ENCODE peak calls at places on chromosomes 5 and 9, in seven cellular contexts. F, M, U, T, Z, A and P are unnamed samples.

GRCh38 chr5:158413125-158413680 is 554.3 kb upstream of the CLINT1 start:
- DNase-seq in F (no peak), M (no peak), U (no peak), T (no peak), Z (no peak), A (no peak), P (no peak)

GRCh38 chr9:134678671-134679443 is 37.3 kb downstream of the COL5A1 start:
- DNase-seq in F (no peak), M (no peak), U (no peak), T (no peak), Z (no peak), A (no peak), P (peak; percentile 13)

GRCh38 chr9:93319992-93320490 is 131.4 kb upstream of the FAM120A start:
- DNase-seq in F (no peak), M (no peak), U (no peak), T (no peak), Z (no peak), A (no peak), P (no peak)

GRCh38 chr5:67335391-67335790 is 138.8 kb upstream of the CD180 start:
- DNase-seq in F (no peak), M (no peak), U (no peak), T (no peak), Z (no peak), A (no peak), P (no peak)

GRCh38 chr5:40273936-40274335 is 405.8 kb upstream of the PTGER4 start:
- DNase-seq in F (peak; percentile 68), M (no peak), U (no peak), T (no peak), Z (no peak), A (no peak), P (no peak)

GRCh38 chr5:129133553-129133952 is 39.0 kb downstream of the ISOC1 start:
- DNase-seq in F (no peak), M (no peak), U (no peak), T (no peak), Z (no peak), A (no peak), P (no peak)

GRCh38 chr9:33263131-33263935 is 1.2 kb downstream of the BAG1 start:
- DNase-seq in F (peak; percentile 10), M (peak; percentile 32), U (no peak), T (peak; percentile 38), Z (peak; percentile 11), A (no peak), P (peak; percentile 29)

GRCh38 chr5:157431544-157432200 is 28.3 kb upstream of the NIPAL4 start:
- DNase-seq in F (peak; percentile 90), M (peak; percentile 65), U (no peak), T (peak; percentile 68), Z (peak; percentile 45), A (no peak), P (no peak)

GRCh38 chr5:93018461-93018860 is 562.6 kb downstream of the NR2F1-AS1 start:
- DNase-seq in F (no peak), M (no peak), U (no peak), T (no peak), Z (no peak), A (no peak), P (no peak)

GRCh38 chr5:55173696-55174101 is 722 bp upstream of the CDC20B start:
- DNase-seq in F (no peak), M (peak; percentile 8), U (no peak), T (no peak), Z (no peak), A (no peak), P (no peak)

GRCh38 chr9:19404278-19405075 is 4.3 kb upstream of the ACER2 start:
- DNase-seq in F (peak; percentile 84), M (no peak), U (peak; percentile 94), T (peak; percentile 61), Z (no peak), A (no peak), P (no peak)

GRCh38 chr5:16135003-16135402 is 44.6 kb downstream of the MARCHF11 start:
- DNase-seq in F (no peak), M (no peak), U (no peak), T (no peak), Z (no peak), A (no peak), P (no peak)

GRCh38 chr9:31185831-31186230 is 1198.6 kb upstream of the ACO1 start:
- DNase-seq in F (peak; percentile 33), M (no peak), U (peak; percentile 84), T (no peak), Z (no peak), A (no peak), P (no peak)

GRCh38 chr9:89996106-89996505 is 391.3 kb downstream of the GADD45G start:
- DNase-seq in F (no peak), M (no peak), U (no peak), T (no peak), Z (no peak), A (no peak), P (no peak)

GRCh38 chr9:127177221-127177620 is 54.8 kb upstream of the ANGPTL2 start:
- DNase-seq in F (no peak), M (no peak), U (no peak), T (no peak), Z (no peak), A (no peak), P (no peak)

GRCh38 chr5:83220331-83220730 is 143.0 kb downstream of the XRCC4 start:
- DNase-seq in F (no peak), M (peak; percentile 11), U (no peak), T (no peak), Z (no peak), A (no peak), P (no peak)

GRCh38 chr9:121824651-121825480 is 173.4 kb downstream of the DAB2IP start:
- DNase-seq in F (peak; percentile 2), M (peak; percentile 48), U (no peak), T (no peak), Z (no peak), A (no peak), P (no peak)

GRCh38 chr5:116751684-116752083 is 177.1 kb upstream of the SEMA6A start:
- DNase-seq in F (no peak), M (no peak), U (no peak), T (no peak), Z (no peak), A (no peak), P (no peak)

GRCh38 chr5:116756531-116756930 is 181.9 kb upstream of the SEMA6A start:
- DNase-seq in F (no peak), M (no peak), U (no peak), T (no peak), Z (no peak), A (no peak), P (no peak)

GRCh38 chr5:116750626-116751188 is 176.1 kb upstream of the SEMA6A start:
- DNase-seq in F (no peak), M (no peak), U (no peak), T (no peak), Z (no peak), A (no peak), P (no peak)

GRCh38 chr5:116759860-116760644 is 185.4 kb upstream of the SEMA6A start:
- DNase-seq in F (no peak), M (peak; percentile 32), U (no peak), T (no peak), Z (no peak), A (no peak), P (peak; percentile 76)

DNA sequence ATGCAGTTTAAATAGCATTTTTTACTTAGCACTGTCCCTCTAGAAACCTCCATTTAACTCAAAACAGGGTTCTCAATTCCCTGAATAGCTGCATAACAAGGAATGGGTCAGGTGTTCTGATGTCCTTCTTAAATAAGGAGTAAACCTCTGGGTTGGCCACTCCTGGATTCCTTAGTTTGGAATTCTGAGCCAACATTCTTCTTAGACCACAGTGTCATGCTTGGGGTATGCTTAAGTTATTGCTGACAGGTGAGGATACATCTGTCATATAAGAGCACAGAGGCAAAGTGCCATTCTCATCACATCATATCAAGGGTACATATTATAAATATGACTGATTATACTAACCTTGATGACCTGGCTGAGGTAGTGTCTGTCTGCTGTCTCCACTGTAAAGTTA is 179.9 kb upstream of the SEMA6A start:
- DNase-seq in F (no peak), M (peak; percentile 71), U (peak; percentile 9), T (no peak), Z (no peak), A (no peak), P (no peak)
- H3K27ac ChIP-seq in F (no peak overlapping the region), M (no peak overlapping the region), U (no peak overlapping the region), T (no peak overlapping the region), Z (no peak overlapping the region), A (no peak overlapping the region), P (no peak overlapping the region)

GRCh38 chr5:127979475-127979874 is 104.1 kb upstream of the SLC12A2 start:
- DNase-seq in F (no peak), M (no peak), U (no peak), T (no peak), Z (no peak), A (no peak), P (no peak)

GRCh38 chr5:127976525-127976924 is 107.0 kb upstream of the SLC12A2 start:
- DNase-seq in F (no peak), M (no peak), U (no peak), T (no peak), Z (no peak), A (no peak), P (no peak)

GRCh38 chr5:127976991-127977717 is 106.4 kb upstream of the SLC12A2 start:
- DNase-seq in F (no peak), M (no peak), U (no peak), T (no peak), Z (no peak), A (no peak), P (no peak)

GRCh38 chr5:127978738-127979300 is 104.7 kb upstream of the SLC12A2 start:
- DNase-seq in F (no peak), M (no peak), U (no peak), T (no peak), Z (no peak), A (no peak), P (no peak)

GRCh38 chr5:127975961-127976360 is 107.6 kb upstream of the SLC12A2 start:
- DNase-seq in F (peak; percentile 17), M (no peak), U (no peak), T (no peak), Z (no peak), A (no peak), P (no peak)
- TF ChIP-seq CTCF in F (peak; percentile 56), M (peak; percentile 4), U (no peak), T (no peak), Z (no peak), A (no peak), P (no peak)

DNA sequence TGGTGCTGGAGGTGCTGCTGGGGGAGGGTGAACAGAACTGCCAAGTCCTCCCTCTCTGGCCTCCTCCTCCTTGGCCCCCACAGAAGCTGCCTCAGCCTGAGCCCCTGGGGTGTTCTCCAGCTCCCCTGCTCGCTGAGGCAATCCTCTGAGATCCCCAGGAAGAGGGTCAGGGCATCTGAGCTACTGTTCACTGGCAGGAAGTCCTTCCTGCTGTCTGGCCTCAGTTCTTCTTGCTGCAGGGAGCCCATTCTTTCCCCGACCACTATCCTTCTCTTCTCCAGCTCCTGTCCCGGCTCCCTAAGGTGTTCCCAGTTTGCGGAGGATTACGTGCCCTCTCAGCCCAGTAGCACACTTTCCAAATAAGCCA is 9.7 kb downstream of the CNTFR start:
- DNase-seq in F (no peak), M (no peak), U (no peak), T (no peak), Z (no peak), A (no peak), P (no peak)
- H3K4me3 ChIP-seq in F (no peak overlapping the region), M (peak overlapping the region; percentile 62), U (no peak overlapping the region), T (no peak overlapping the region), Z (no peak overlapping the region), A (no peak overlapping the region), P (no peak overlapping the region)

DNA sequence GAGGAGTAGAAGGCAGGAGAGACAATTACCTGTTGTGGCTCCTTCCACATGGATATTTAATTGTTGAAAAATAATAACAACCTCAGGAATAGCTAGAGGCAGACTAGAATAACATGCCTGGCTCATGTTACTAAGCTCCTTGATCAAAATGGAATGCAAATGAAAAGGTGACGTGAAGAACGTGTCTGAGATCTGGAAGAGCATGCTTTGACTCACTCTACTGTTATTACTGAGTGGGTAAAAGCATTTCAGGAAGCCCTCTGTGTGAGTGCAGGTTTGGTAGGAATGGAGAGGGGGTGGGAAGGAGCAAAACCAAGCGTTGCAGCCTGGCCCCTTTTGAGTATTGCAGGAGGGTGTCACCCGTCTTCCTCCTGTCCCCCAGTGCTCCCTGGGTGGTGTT is 84.8 kb downstream of the EQTN start:
- DNase-seq in F (no peak), M (no peak), U (no peak), T (no peak), Z (no peak), A (no peak), P (no peak)
- H3K27ac ChIP-seq in F (no peak overlapping the region), M (no peak overlapping the region), U (no peak overlapping the region), T (no peak overlapping the region), Z (no peak overlapping the region), A (no peak overlapping the region), P (no peak overlapping the region)